ENCODE peak calls at places on chromosomes 2 and 18, in six cellular contexts. C, N, G, J, O and D are unnamed samples.

GRCh38 chr18:68721681-68722583 is 7.0 kb upstream of the TMX3 start:
- DNase-seq in C (no peak), N (no peak), G (no peak), J (no peak), O (no peak), D (no peak)

GRCh38 chr2:92074549-92074898 is 2796.7 kb upstream of the TEKT4 start:
- DNase-seq in C (no peak), N (no peak), G (no peak), J (no peak), O (no peak), D (no peak)

GRCh38 chr2:200747668-200748618 is 63.8 kb upstream of the BZW1 start:
- DNase-seq in C (no peak), N (peak), G (no peak), J (no peak), O (peak), D (peak)

GRCh38 chr18:35969676-35970075 is 2.8 kb upstream of the RMP24 start:
- DNase-seq in C (no peak), N (no peak), G (no peak), J (no peak), O (peak), D (no peak)

GRCh38 chr18:54279477-54280205 is 10.3 kb downstream of the POLI start:
- DNase-seq in C (no peak), N (no peak), G (no peak), J (no peak), O (no peak), D (no peak)

GRCh38 chr18:6661692-6662415 is 67.7 kb upstream of the ARHGAP28 start:
- DNase-seq in C (no peak), N (no peak), G (no peak), J (no peak), O (no peak), D (no peak)

GRCh38 chr18:2847341-2848144 is 737 bp downstream of the EMILIN2 start:
- DNase-seq in C (peak), N (peak), G (peak), J (peak), O (peak), D (peak)

GRCh38 chr2:150303281-150303680 is 184.2 kb downstream of the RND3 start:
- DNase-seq in C (no peak), N (no peak), G (no peak), J (no peak), O (no peak), D (no peak)

GRCh38 chr2:61493523-61493942 is 22.6 kb upstream of the USP34 start:
- DNase-seq in C (no peak), N (no peak), G (no peak), J (no peak), O (peak), D (no peak)

GRCh38 chr2:164771897-164772296 is 69.7 kb downstream of the COBLL1 start:
- DNase-seq in C (no peak), N (no peak), G (no peak), J (no peak), O (no peak), D (no peak)

GRCh38 chr2:173231042-173231441 is 123.6 kb upstream of the CDCA7 start:
- DNase-seq in C (no peak), N (no peak), G (no peak), J (no peak), O (no peak), D (no peak)

GRCh38 chr18:58915006-58915799 is 50.5 kb downstream of the ZNF532 start:
- DNase-seq in C (no peak), N (no peak), G (no peak), J (no peak), O (peak), D (no peak)

GRCh38 chr2:9337901-9338300 is 85.4 kb downstream of the ITGB1BP1 start:
- DNase-seq in C (no peak), N (no peak), G (no peak), J (no peak), O (no peak), D (no peak)

GRCh38 chr2:70541481-70542020 is 12.1 kb downstream of the TGFA start:
- DNase-seq in C (no peak), N (no peak), G (no peak), J (no peak), O (peak), D (no peak)

GRCh38 chr18:55323051-55323994 is 264.7 kb downstream of the TCF4 start:
- DNase-seq in C (no peak), N (no peak), G (no peak), J (no peak), O (peak), D (no peak)

GRCh38 chr18:48575658-48576453 is 37.0 kb downstream of the CTIF start:
- DNase-seq in C (no peak), N (peak), G (no peak), J (no peak), O (peak), D (no peak)

GRCh38 chr2:84830095-84830494 is 50.8 kb downstream of the TRABD2A start:
- DNase-seq in C (no peak), N (peak), G (no peak), J (no peak), O (peak), D (no peak)

GRCh38 chr2:103161456-103162289 is 399.8 kb downstream of the TMEM182 start:
- DNase-seq in C (no peak), N (peak), G (peak), J (no peak), O (peak), D (peak)

GRCh38 chr2:154484338-154485099 is 214.0 kb upstream of the KCNJ3 start:
- DNase-seq in C (no peak), N (no peak), G (no peak), J (no peak), O (no peak), D (no peak)

GRCh38 chr2:72803151-72803550 is 22.7 kb downstream of the EXOC6B start:
- DNase-seq in C (no peak), N (no peak), G (no peak), J (no peak), O (peak), D (no peak)

GRCh38 chr18:9055185-9055584 is 47.3 kb upstream of the NDUFV2 start:
- DNase-seq in C (no peak), N (no peak), G (no peak), J (no peak), O (peak), D (no peak)

GRCh38 chr2:241798631-241799521 is 10.1 kb upstream of the NEU4 start:
- DNase-seq in C (peak), N (no peak), G (no peak), J (no peak), O (no peak), D (peak)

GRCh38 chr2:80567991-80568390 is 263.4 kb upstream of the LRRTM1 start:
- DNase-seq in C (no peak), N (no peak), G (no peak), J (no peak), O (no peak), D (no peak)

GRCh38 chr2:58428553-58429284 is 187.6 kb upstream of the FANCL start:
- DNase-seq in C (no peak), N (peak), G (peak), J (no peak), O (peak), D (peak)

GRCh38 chr2:240216197-240216596 is 75.7 kb upstream of the OTOS start:
- DNase-seq in C (no peak), N (no peak), G (no peak), J (no peak), O (no peak), D (no peak)

GRCh38 chr2:2222931-2223330 is 108.1 kb downstream of the MYT1L start:
- DNase-seq in C (no peak), N (no peak), G (no peak), J (no peak), O (peak), D (no peak)

GRCh38 chr2:228987441-228988155 is 283.5 kb downstream of the PID1 start:
- DNase-seq in C (no peak), N (no peak), G (no peak), J (no peak), O (no peak), D (no peak)

GRCh38 chr2:83665154-83665553 is 793.9 kb downstream of the SUCLG1 start:
- DNase-seq in C (no peak), N (no peak), G (no peak), J (no peak), O (no peak), D (no peak)

GRCh38 chr2:239819091-239819973 is 205.8 kb downstream of the NDUFA10 start:
- DNase-seq in C (no peak), N (peak), G (no peak), J (no peak), O (no peak), D (no peak)